ENCODE peak calls at places on chromosomes 11 and 22, in four cellular contexts. X is right cardiac atrium; Y is A172; H is CD4-positive, CD25-positive, alpha-beta regulatory T cell. A is an unnamed sample.

GRCh38 chr22:37290737-37291136 is 8.4 kb downstream of the CYTH4 start:
- DNase-seq in X (no peak), Y (peak), H (no peak), A (no peak)

GRCh38 chr22:42439021-42439420 is 6.8 kb upstream of the NFAM1 start:
- DNase-seq in H (no peak), Y (no peak), X (no peak), A (no peak)

GRCh38 chr11:45041556-45041955 is 90.9 kb upstream of the TP53I11 start:
- DNase-seq in X (no peak), Y (no peak), H (no peak), A (no peak)

GRCh38 chr11:125874556-125875124 is 12.8 kb upstream of the HYLS1 start:
- DNase-seq in X (peak), Y (peak), H (peak), A (peak)

GRCh38 chr11:48261600-48261999 is 2.1 kb upstream of the OR4X1 start:
- DNase-seq in Y (no peak), X (no peak), H (no peak), A (no peak)

GRCh38 chr11:119121811-119122124 is 388 bp downstream of the HINFP start:
- DNase-seq in H (no peak), Y (no peak), X (no peak), A (no peak)

GRCh38 chr11:21774212-21774611 is 418.7 kb upstream of the ANO5 start:
- DNase-seq in Y (no peak), H (no peak), X (no peak), A (no peak)

GRCh38 chr22:21443057-21443734 is 24.0 kb upstream of the TMEM191C start:
- DNase-seq in Y (no peak), X (peak), H (no peak), A (no peak)

GRCh38 chr22:17921871-17922821 is 102.2 kb downstream of the MICAL3 start:
- DNase-seq in H (no peak), X (no peak), Y (no peak), A (no peak)

GRCh38 chr22:32830473-32830872 is 29.0 kb downstream of the TIMP3 start:
- DNase-seq in H (no peak), Y (no peak), X (peak), A (no peak)

GRCh38 chr22:38696606-38697005 is 4.1 kb downstream of the JOSD1 start:
- DNase-seq in X (peak), H (no peak), Y (peak), A (no peak)

GRCh38 chr11:106389096-106389495 is 311.6 kb downstream of the AASDHPPT start:
- DNase-seq in X (no peak), Y (peak), H (no peak), A (no peak)

GRCh38 chr22:39574779-39575551 is 4.4 kb downstream of the CACNA1I start:
- DNase-seq in H (no peak), X (no peak), Y (peak), A (no peak)

GRCh38 chr11:76071090-76071489 is 135.2 kb downstream of the WNT11 start:
- DNase-seq in Y (no peak), X (no peak), H (no peak), A (no peak)

GRCh38 chr11:120929664-120930154 is 94.2 kb upstream of the TBCEL start:
- DNase-seq in H (no peak), X (peak), Y (peak), A (peak)

GRCh38 chr11:119356349-119357031 is 10.0 kb upstream of the MFRP start:
- DNase-seq in X (peak), Y (no peak), H (peak), A (peak)

GRCh38 chr11:108734956-108735559 is 70.2 kb downstream of the DDX10 start:
- DNase-seq in H (no peak), X (no peak), Y (peak), A (no peak)

GRCh38 chr11:34075178-34075820 is 23.8 kb downstream of the CAPRIN1 start:
- DNase-seq in H (no peak), X (no peak), Y (peak), A (no peak)

GRCh38 chr11:19367051-19367709 is 126.4 kb upstream of the E2F8 start:
- DNase-seq in H (no peak), X (no peak), Y (no peak), A (no peak)

GRCh38 chr11:93330446-93330984 is at the start of gene DEUP1:
- DNase-seq in H (no peak), Y (no peak), X (peak), A (no peak)

GRCh38 chr22:46525681-46526483 is 11.5 kb downstream of the CELSR1 start:
- DNase-seq in Y (no peak), X (no peak), H (no peak), A (no peak)

GRCh38 chr22:17565986-17566687 is 2.8 kb downstream of the SLC25A18 start:
- DNase-seq in X (no peak), H (no peak), Y (no peak), A (no peak)

GRCh38 chr11:131537196-131537595 is 166.8 kb downstream of the NTM start:
- DNase-seq in Y (no peak), H (no peak), X (no peak), A (no peak)

GRCh38 chr11:45771942-45772522 is 32.9 kb upstream of the SLC35C1 start:
- DNase-seq in Y (peak), H (peak), X (peak), A (peak)

GRCh38 chr22:19942071-19942885 is 660 bp upstream of the TXNRD2 start:
- DNase-seq in H (no peak), X (no peak), Y (peak), A (no peak)

GRCh38 chr11:83087035-83087434 is 15.3 kb upstream of the RAB30 start:
- DNase-seq in H (no peak), X (no peak), Y (peak), A (no peak)

GRCh38 chr11:1520987-1521349 is 34.4 kb upstream of the MOB2 start:
- DNase-seq in Y (no peak), H (no peak), X (peak), A (no peak)

GRCh38 chr11:75342231-75342918 is 9.1 kb downstream of the ARRB1 start:
- DNase-seq in Y (peak), X (no peak), H (no peak), A (no peak)

GRCh38 chr11:110323786-110324185 is 27.4 kb upstream of the RDX start:
- DNase-seq in Y (no peak), H (no peak), X (no peak), A (no peak)

GRCh38 chr11:7605544-7605943 is 67.8 kb downstream of the CYB5R2 start:
- DNase-seq in H (no peak), X (no peak), Y (peak), A (no peak)

GRCh38 chr11:3626250-3626960 is 15.4 kb downstream of the ART5 start:
- DNase-seq in Y (peak), X (peak), H (no peak), A (no peak)

GRCh38 chr22:49979587-49980264 is 19.2 kb downstream of the PIM3 start:
- DNase-seq in H (no peak), Y (no peak), X (no peak), A (no peak)